ENCODE peak calls at places on chromosome 7, in four cellular contexts. W is fibroblast of mammary gland; I is neural crest cell; D is stimulated activated CD4-positive, alpha-beta T cell treated with anti-CD3 and anti-CD28 coated beads, TNF-alpha, amount 100 ng/mL, for 1 hour. S is an unnamed sample.

GRCh38 chr7:74474271-74474865 is 20.7 kb downstream of the GTF2IRD1 start:
- DNase-seq in I (no peak), W (peak), D (no peak), S (no peak)

GRCh38 chr7:120055300-120055699 is 217.7 kb upstream of the KCND2 start:
- DNase-seq in D (no peak), I (no peak), W (peak), S (no peak)

GRCh38 chr7:118918556-118918955 is 694.1 kb downstream of the ANKRD7 start:
- DNase-seq in W (peak), I (no peak), D (no peak), S (no peak)

GRCh38 chr7:155484483-155485399 is 26.8 kb downstream of the EN2 start:
- DNase-seq in I (no peak), W (no peak), D (no peak), S (no peak)

GRCh38 chr7:155357573-155358041 is 59.9 kb downstream of the INSIG1 start:
- DNase-seq in D (no peak), W (peak), I (no peak), S (no peak)

GRCh38 chr7:80186721-80187120 is 52.1 kb downstream of the GNAI1 start:
- DNase-seq in I (no peak), D (no peak), W (no peak), S (no peak)

GRCh38 chr7:45171946-45172345 is 14.4 kb downstream of the RAMP3 start:
- DNase-seq in W (no peak), I (no peak), D (no peak), S (no peak)

GRCh38 chr7:140674356-140674800 is 1.6 kb downstream of the ADCK2 start:
- DNase-seq in D (no peak), I (no peak), W (no peak), S (no peak)

GRCh38 chr7:64890761-64891666 is 12.1 kb upstream of the ZNF273 start:
- DNase-seq in W (no peak), I (no peak), D (no peak), S (no peak)

GRCh38 chr7:127383123-127383835 is 9.2 kb downstream of the ZNF800 start:
- DNase-seq in W (peak), D (no peak), I (no peak), S (no peak)

GRCh38 chr7:90599038-90599437 is 2.9 kb downstream of the CDK14 start:
- DNase-seq in D (no peak), W (no peak), I (no peak), S (no peak)